ENCODE peak calls at places on chromosomes 4 and X, in ten cellular contexts. One of them, this sample, is unnamed.

GRCh38 chr4:43136752-43137151 is 244.2 kb downstream of the GRXCR1 start:
- DNase-seq in AG08396: no peak
- DNase-seq in H9: no peak
- DNase-seq in C1 segment of cervical spinal cord: no peak
- DNase-seq in astrocyte of the spinal cord: no peak
- DNase-seq in MG63: no peak
- DNase-seq in glutamatergic neuron: no peak
- DNase-seq in T-helper 1 cell: no peak
- DNase-seq in fibroblast of the aortic adventitia: no peak
- DNase-seq in H54: no peak
- DNase-seq in this sample: no peak

GRCh38 chr4:185238261-185238681 is 28.9 kb downstream of the SNX25 start:
- DNase-seq in H9: no peak
- DNase-seq in glutamatergic neuron: no peak
- DNase-seq in C1 segment of cervical spinal cord: no peak
- DNase-seq in AG08396: peak; percentile 77
- DNase-seq in T-helper 1 cell: no peak
- DNase-seq in fibroblast of the aortic adventitia: peak; percentile 70
- DNase-seq in H54: no peak
- DNase-seq in MG63: no peak
- DNase-seq in astrocyte of the spinal cord: no peak
- DNase-seq in this sample: peak; percentile 15

GRCh38 chr4:48112017-48112667 is 21.9 kb downstream of the TXK start:
- DNase-seq in H9: no peak
- DNase-seq in glutamatergic neuron: no peak
- DNase-seq in C1 segment of cervical spinal cord: no peak
- DNase-seq in MG63: no peak
- DNase-seq in fibroblast of the aortic adventitia: peak; percentile 20
- DNase-seq in AG08396: no peak
- DNase-seq in astrocyte of the spinal cord: peak; percentile 35
- DNase-seq in T-helper 1 cell: no peak
- DNase-seq in H54: no peak
- DNase-seq in this sample: no peak

GRCh38 chrX:118847676-118848075 is 24.1 kb downstream of the ZCCHC12 start:
- DNase-seq in MG63: no peak
- DNase-seq in H54: peak; percentile 35
- DNase-seq in glutamatergic neuron: no peak
- DNase-seq in astrocyte of the spinal cord: peak; percentile 52
- DNase-seq in AG08396: peak; percentile 56
- DNase-seq in fibroblast of the aortic adventitia: peak; percentile 66
- DNase-seq in H9: no peak
- DNase-seq in T-helper 1 cell: no peak
- DNase-seq in C1 segment of cervical spinal cord: no peak
- DNase-seq in this sample: no peak

GRCh38 chr4:125728568-125728967 is 413.8 kb downstream of the FAT4 start:
- DNase-seq in AG08396: peak; percentile 81
- DNase-seq in T-helper 1 cell: no peak
- DNase-seq in MG63: peak; percentile 68
- DNase-seq in C1 segment of cervical spinal cord: no peak
- DNase-seq in astrocyte of the spinal cord: peak; percentile 95
- DNase-seq in H54: peak; percentile 7
- DNase-seq in H9: no peak
- DNase-seq in fibroblast of the aortic adventitia: peak; percentile 96
- DNase-seq in glutamatergic neuron: no peak
- DNase-seq in this sample: no peak

GRCh38 chrX:68443155-68443868 is 10.0 kb upstream of the OPHN1 start:
- DNase-seq in H54: no peak
- DNase-seq in T-helper 1 cell: no peak
- DNase-seq in H9: no peak
- DNase-seq in fibroblast of the aortic adventitia: no peak
- DNase-seq in C1 segment of cervical spinal cord: no peak
- DNase-seq in astrocyte of the spinal cord: peak; percentile 32
- DNase-seq in AG08396: peak; percentile 16
- DNase-seq in glutamatergic neuron: no peak
- DNase-seq in MG63: peak; percentile 46
- DNase-seq in this sample: no peak

GRCh38 chr4:145154573-145154972 is 25.8 kb downstream of the OTUD4 start:
- DNase-seq in C1 segment of cervical spinal cord: no peak
- DNase-seq in MG63: no peak
- DNase-seq in H9: no peak
- DNase-seq in astrocyte of the spinal cord: peak; percentile 30
- DNase-seq in fibroblast of the aortic adventitia: peak; percentile 42
- DNase-seq in H54: no peak
- DNase-seq in AG08396: no peak
- DNase-seq in glutamatergic neuron: no peak
- DNase-seq in T-helper 1 cell: no peak
- DNase-seq in this sample: no peak

GRCh38 chr4:6688879-6689505 is 4.7 kb upstream of the S100P start:
- DNase-seq in MG63: peak; percentile 58
- DNase-seq in C1 segment of cervical spinal cord: no peak
- DNase-seq in glutamatergic neuron: peak; percentile 77
- DNase-seq in AG08396: peak; percentile 88
- DNase-seq in T-helper 1 cell: peak; percentile 49
- DNase-seq in astrocyte of the spinal cord: peak; percentile 96
- DNase-seq in H54: peak; percentile 81
- DNase-seq in H9: peak; percentile 81
- DNase-seq in fibroblast of the aortic adventitia: peak; percentile 81
- DNase-seq in this sample: no peak

GRCh38 chrX:134528936-134529335 is 69.0 kb downstream of the HPRT1 start:
- DNase-seq in astrocyte of the spinal cord: peak; percentile 13
- DNase-seq in fibroblast of the aortic adventitia: no peak
- DNase-seq in glutamatergic neuron: no peak
- DNase-seq in MG63: no peak
- DNase-seq in C1 segment of cervical spinal cord: no peak
- DNase-seq in T-helper 1 cell: no peak
- DNase-seq in H54: no peak
- DNase-seq in AG08396: no peak
- DNase-seq in H9: no peak
- DNase-seq in this sample: no peak

GRCh38 chr4:79396794-79397193 is 11.2 kb downstream of the GK2 start:
- DNase-seq in glutamatergic neuron: no peak
- DNase-seq in AG08396: no peak
- DNase-seq in fibroblast of the aortic adventitia: no peak
- DNase-seq in T-helper 1 cell: no peak
- DNase-seq in H54: no peak
- DNase-seq in astrocyte of the spinal cord: no peak
- DNase-seq in MG63: no peak
- DNase-seq in H9: no peak
- DNase-seq in C1 segment of cervical spinal cord: no peak
- DNase-seq in this sample: no peak

GRCh38 chrX:9465380-9466114 is 689 bp downstream of the TBL1X start:
- DNase-seq in astrocyte of the spinal cord: no peak
- DNase-seq in H54: no peak
- DNase-seq in AG08396: peak; percentile 24
- DNase-seq in H9: no peak
- DNase-seq in glutamatergic neuron: peak; percentile 13
- DNase-seq in MG63: no peak
- DNase-seq in C1 segment of cervical spinal cord: no peak
- DNase-seq in fibroblast of the aortic adventitia: no peak
- DNase-seq in T-helper 1 cell: no peak
- DNase-seq in this sample: peak; percentile 22

GRCh38 chrX:66163849-66164401 is at the start of gene HEPH:
- DNase-seq in T-helper 1 cell: no peak
- DNase-seq in H54: no peak
- DNase-seq in MG63: no peak
- DNase-seq in H9: peak; percentile 36
- DNase-seq in glutamatergic neuron: no peak
- DNase-seq in C1 segment of cervical spinal cord: no peak
- DNase-seq in fibroblast of the aortic adventitia: peak; percentile 83
- DNase-seq in astrocyte of the spinal cord: peak; percentile 12
- DNase-seq in AG08396: peak; percentile 4
- DNase-seq in this sample: peak; percentile 8

This sample was measured in head of caudate nucleus.